ENCODE peak calls at places on chromosomes 11 and 22, in eight cellular contexts. Z is lower lobe of right lung, N is GM13977, W is prostate gland, L is choroid plexus epithelial cell, C is right lobe of liver, Q is uterus, I is heart left ventricle. Y is an unnamed sample.
A peak's percentile ranks its signal among the peaks of the same experiment; 100 is the strongest.

GRCh38 chr11:128451651-128452470 is 135.5 kb downstream of the ETS1 start:
- DNase-seq in L (peak; percentile 87), I (peak; percentile 69), Q (no peak), N (peak; percentile 52), W (no peak), Z (peak; percentile 74), C (peak; percentile 79), Y (no peak)

GRCh38 chr11:6587360-6587953 is 16.0 kb downstream of the RRP8 start:
- DNase-seq in I (no peak), L (no peak), W (peak; percentile 51), C (peak; percentile 81), N (no peak), Z (no peak), Q (peak; percentile 4), Y (no peak)

GRCh38 chr11:44946268-44946667 is 4.4 kb downstream of the TP53I11 start:
- DNase-seq in L (no peak), N (no peak), Z (no peak), Q (no peak), W (no peak), C (no peak), I (peak; percentile 69), Y (no peak)

GRCh38 chr11:61062181-61062955 is 39.9 kb upstream of the CD5 start:
- DNase-seq in L (no peak), N (no peak), Q (no peak), W (no peak), Z (peak; percentile 1), I (no peak), C (no peak), Y (no peak)

GRCh38 chr11:20511982-20512381 is 87.4 kb upstream of the SLC6A5 start:
- DNase-seq in W (no peak), N (no peak), C (no peak), L (no peak), Z (no peak), I (no peak), Q (no peak), Y (no peak)

GRCh38 chr11:83583953-83584352 is 297.8 kb upstream of the CCDC90B start:
- DNase-seq in Q (no peak), Z (no peak), C (no peak), W (no peak), N (peak; percentile 45), L (peak; percentile 10), I (no peak), Y (peak; percentile 68)

GRCh38 chr22:21026783-21027692 is 5.3 kb downstream of the SLC7A4 start:
- DNase-seq in Q (no peak), C (no peak), L (peak; percentile 69), Z (no peak), N (no peak), W (peak; percentile 49), I (no peak), Y (no peak)

GRCh38 chr22:50705219-50705691 is 32.6 kb downstream of the SHANK3 start:
- DNase-seq in L (peak; percentile 87), N (no peak), W (no peak), C (peak; percentile 69), I (peak; percentile 69), Q (peak; percentile 39), Z (peak; percentile 52), Y (no peak)

GRCh38 chr11:125075242-125075625 is 12.1 kb downstream of the SLC37A2 start:
- DNase-seq in W (no peak), L (no peak), C (no peak), N (no peak), Q (no peak), I (no peak), Z (no peak), Y (no peak)

GRCh38 chr11:8201524-8202365 is 32.9 kb upstream of the RIC3 start:
- DNase-seq in W (no peak), N (peak; percentile 72), Z (no peak), C (no peak), L (no peak), I (no peak), Q (no peak), Y (peak; percentile 10)

GRCh38 chr22:43479962-43480361 is 68.1 kb downstream of the MPPED1 start:
- DNase-seq in Z (no peak), L (no peak), C (no peak), W (no peak), Q (no peak), N (no peak), I (no peak), Y (no peak)

GRCh38 chr11:73961321-73961720 is 10.5 kb downstream of the DNAJB13 start:
- DNase-seq in Z (no peak), W (no peak), C (peak; percentile 22), Q (no peak), L (no peak), I (no peak), N (no peak), Y (no peak)

GRCh38 chr11:86938900-86939880 is 16.0 kb downstream of the FZD4 start:
- DNase-seq in N (peak; percentile 32), I (no peak), Z (no peak), Q (no peak), C (no peak), L (peak; percentile 80), W (peak; percentile 32), Y (peak; percentile 21)

GRCh38 chr11:86941871-86942208 is 13.4 kb downstream of the FZD4 start:
- DNase-seq in I (no peak), C (no peak), N (no peak), W (no peak), L (no peak), Q (no peak), Z (no peak), Y (no peak)

GRCh38 chr11:86941077-86941870 is 13.9 kb downstream of the FZD4 start:
- DNase-seq in N (no peak), Q (no peak), C (peak; percentile 65), Z (no peak), W (no peak), L (no peak), I (no peak), Y (no peak)

GRCh38 chr11:86938203-86938899 is 16.8 kb downstream of the FZD4 start:
- DNase-seq in I (no peak), L (no peak), C (no peak), W (no peak), Z (no peak), N (no peak), Q (no peak), Y (no peak)

DNA sequence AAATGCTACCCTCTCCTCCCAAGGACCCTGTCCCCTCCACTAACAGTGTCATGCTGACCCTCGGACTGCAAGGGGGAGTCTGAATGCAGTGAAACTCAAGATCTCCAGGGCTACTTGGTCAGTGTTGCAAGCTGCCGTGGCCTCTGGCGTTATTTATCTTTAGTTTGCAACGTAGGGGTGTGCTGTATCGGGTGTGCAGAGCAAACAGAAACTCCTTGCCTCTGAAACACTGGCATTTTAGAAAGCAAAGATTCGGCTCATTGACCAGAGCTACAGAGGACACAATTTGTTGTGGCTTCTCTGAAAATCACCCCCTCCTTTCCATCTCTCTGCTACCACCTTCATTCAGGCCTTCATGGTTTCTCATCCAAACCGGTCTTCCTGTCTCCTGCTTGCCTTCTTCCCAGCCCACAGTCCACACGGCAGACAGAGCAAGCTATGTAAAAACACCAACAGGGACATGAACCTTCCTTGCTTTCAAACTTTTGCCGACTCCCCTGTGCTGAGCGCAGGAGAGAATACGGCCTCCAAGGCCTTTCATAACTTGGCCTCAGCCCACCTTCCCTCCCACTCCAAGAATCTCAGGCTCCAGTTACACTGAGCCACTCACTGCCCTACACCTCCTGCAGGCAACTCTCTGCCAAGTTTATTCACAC is 14.9 kb downstream of the FZD4 start:
- DNase-seq in I (peak; percentile 65), Z (no peak), C (no peak), N (no peak), W (peak; percentile 32), Q (peak; percentile 78), L (peak; percentile 94), Y (no peak)
- TF ChIP-seq CTCF in I (no peak), Z (no peak), C (no peak), N (no peak), W (no peak), Q (no peak), L (peak; percentile 34), Y (no peak)

GRCh38 chr11:90635145-90635544 is 412.3 kb upstream of the CHORDC1 start:
- DNase-seq in I (no peak), C (no peak), Z (no peak), L (no peak), Q (no peak), N (no peak), W (no peak), Y (no peak)

GRCh38 chr11:90635886-90636285 is 413.0 kb upstream of the CHORDC1 start:
- DNase-seq in N (no peak), Z (no peak), L (no peak), C (no peak), Q (no peak), I (no peak), W (no peak), Y (no peak)

DNA sequence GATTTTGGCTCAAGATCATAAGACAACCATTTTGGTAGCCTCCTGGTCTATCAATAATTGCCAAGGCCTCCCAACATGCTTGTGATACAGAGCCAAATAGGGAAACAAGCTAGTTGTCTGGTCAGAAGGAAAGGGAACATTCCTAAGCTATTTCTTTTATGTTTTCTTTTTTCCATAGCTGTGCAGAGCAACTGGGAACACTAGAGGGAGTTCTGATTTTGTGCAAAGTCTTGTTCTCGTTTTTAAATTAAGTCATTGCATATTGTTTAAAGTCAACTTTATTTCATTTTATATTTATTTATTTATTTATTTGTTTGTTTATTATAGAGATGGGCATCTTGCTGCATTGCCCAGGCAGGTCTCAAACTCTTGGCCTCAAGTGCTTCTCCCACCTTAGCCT is 416.8 kb upstream of the CHORDC1 start:
- DNase-seq in I (no peak), L (peak; percentile 60), Z (no peak), Q (no peak), W (no peak), N (no peak), C (no peak), Y (no peak)
- TF ChIP-seq CTCF in I (no peak), L (peak; percentile 59), Z (peak; percentile 27), Q (no peak), W (no peak), N (peak; percentile 32), C (peak; percentile 52), Y (peak; percentile 8)

DNA sequence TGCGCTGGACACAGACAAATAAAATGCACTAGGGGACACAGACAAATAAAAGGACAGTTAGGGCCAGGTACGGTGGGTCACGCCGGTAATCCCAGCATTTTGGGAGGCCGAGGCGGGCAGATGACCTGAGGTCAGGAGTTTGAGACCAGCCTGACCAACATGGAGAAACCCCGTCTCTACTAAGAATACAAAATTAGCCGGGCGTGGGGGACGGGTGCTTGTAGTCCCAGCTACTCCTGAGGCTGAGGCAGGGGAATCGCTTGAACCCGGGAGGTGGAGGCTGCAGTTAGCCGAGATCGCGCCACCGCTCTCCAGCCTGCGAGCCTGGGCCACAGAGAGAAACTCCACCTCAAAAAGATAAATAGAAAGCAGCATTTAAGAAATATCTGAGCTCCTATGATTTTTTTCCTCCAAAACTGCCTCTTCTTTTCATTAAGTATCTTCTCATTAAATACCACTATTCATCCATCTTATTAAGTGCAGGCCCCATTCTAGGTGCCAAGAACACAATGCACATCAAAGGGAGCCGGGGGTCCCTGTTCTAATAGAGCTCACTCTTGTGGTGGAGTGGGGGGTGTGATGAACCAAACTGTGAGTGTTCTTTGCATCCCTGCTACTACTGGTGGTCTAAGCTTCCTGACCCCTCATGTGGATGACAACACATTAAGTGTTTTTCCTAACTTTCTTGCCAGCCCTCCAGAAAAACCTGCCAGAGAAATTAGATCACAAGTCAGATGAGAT is 766 bp upstream of the ZNHIT2 start:
- DNase-seq in I (no peak), L (no peak), Z (no peak), N (no peak), C (peak; percentile 13), Q (no peak), W (no peak), Y (no peak)
- TF ChIP-seq CTCF in I (no peak), L (no peak), Z (no peak), N (no peak), C (no peak), Q (no peak), W (no peak), Y (no peak)

GRCh38 chr11:69212121-69213110 is 56.7 kb downstream of the SMIM38 start:
- DNase-seq in W (no peak), L (peak; percentile 19), I (no peak), Q (no peak), Z (no peak), N (no peak), C (no peak), Y (no peak)
- TF ChIP-seq CTCF in W (peak; percentile 4), L (peak; percentile 59), I (no peak), Q (peak; percentile 9), Z (no peak), N (peak; percentile 27), C (no peak), Y (no peak)